ENCODE peak calls at places on chromosomes 1 and 21, in seven cellular contexts. One of them, this sample, is unnamed.

GRCh38 chr1:112904071-112904830 is 51.7 kb downstream of the SLC16A1 start:
- DNase-seq in T-helper 2 cell: peak
- DNase-seq in mucosa of gallbladder: no peak
- DNase-seq in AG08396: no peak
- DNase-seq in HAP-1: no peak
- DNase-seq in bronchial epithelial cell: peak
- DNase-seq in tibial artery: no peak
- DNase-seq in this sample: no peak

GRCh38 chr1:236035681-236036101 is 29.2 kb downstream of the NID1 start:
- DNase-seq in T-helper 2 cell: no peak
- DNase-seq in mucosa of gallbladder: no peak
- DNase-seq in AG08396: peak
- DNase-seq in HAP-1: no peak
- DNase-seq in bronchial epithelial cell: no peak
- DNase-seq in tibial artery: peak
- DNase-seq in this sample: no peak

GRCh38 chr1:85240174-85240601 is 19.3 kb downstream of the C1orf52 start:
- DNase-seq in T-helper 2 cell: peak
- DNase-seq in mucosa of gallbladder: no peak
- DNase-seq in AG08396: no peak
- DNase-seq in HAP-1: no peak
- DNase-seq in bronchial epithelial cell: peak
- DNase-seq in tibial artery: no peak
- DNase-seq in this sample: no peak

GRCh38 chr1:3775498-3776230 is 3.1 kb downstream of the SMIM1 start:
- DNase-seq in T-helper 2 cell: peak
- DNase-seq in mucosa of gallbladder: peak
- DNase-seq in AG08396: peak
- DNase-seq in HAP-1: peak
- DNase-seq in bronchial epithelial cell: peak
- DNase-seq in tibial artery: no peak
- DNase-seq in this sample: peak

GRCh38 chr1:160981584-160982411 is 27.2 kb upstream of the ITLN2 start:
- DNase-seq in T-helper 2 cell: peak
- DNase-seq in mucosa of gallbladder: no peak
- DNase-seq in AG08396: no peak
- DNase-seq in HAP-1: no peak
- DNase-seq in bronchial epithelial cell: no peak
- DNase-seq in tibial artery: no peak
- DNase-seq in this sample: no peak

GRCh38 chr21:41009398-41010177 is 158.4 kb upstream of the BACE2 start:
- DNase-seq in T-helper 2 cell: no peak
- DNase-seq in mucosa of gallbladder: no peak
- DNase-seq in AG08396: no peak
- DNase-seq in HAP-1: no peak
- DNase-seq in bronchial epithelial cell: no peak
- DNase-seq in tibial artery: no peak
- DNase-seq in this sample: no peak

GRCh38 chr1:199859525-199859924 is 168.0 kb upstream of the NR5A2 start:
- DNase-seq in T-helper 2 cell: no peak
- DNase-seq in mucosa of gallbladder: no peak
- DNase-seq in AG08396: no peak
- DNase-seq in HAP-1: no peak
- DNase-seq in bronchial epithelial cell: peak
- DNase-seq in tibial artery: no peak
- DNase-seq in this sample: no peak

GRCh38 chr1:1946540-1946939 is 27.5 kb upstream of the TMEM52 start:
- DNase-seq in T-helper 2 cell: no peak
- DNase-seq in mucosa of gallbladder: no peak
- DNase-seq in AG08396: no peak
- DNase-seq in HAP-1: no peak
- DNase-seq in bronchial epithelial cell: no peak
- DNase-seq in tibial artery: no peak
- DNase-seq in this sample: peak

GRCh38 chr1:18481190-18481920 is 625 bp downstream of the KLHDC7A start:
- DNase-seq in T-helper 2 cell: no peak
- DNase-seq in mucosa of gallbladder: no peak
- DNase-seq in AG08396: no peak
- DNase-seq in HAP-1: no peak
- DNase-seq in bronchial epithelial cell: no peak
- DNase-seq in tibial artery: no peak
- DNase-seq in this sample: no peak

GRCh38 chr21:40191196-40191595 is 324.0 kb downstream of the PCP4 start:
- DNase-seq in T-helper 2 cell: no peak
- DNase-seq in mucosa of gallbladder: no peak
- DNase-seq in AG08396: no peak
- DNase-seq in HAP-1: no peak
- DNase-seq in bronchial epithelial cell: no peak
- DNase-seq in tibial artery: no peak
- DNase-seq in this sample: no peak

GRCh38 chr1:241323510-241323909 is 33.5 kb downstream of the RGS7 start:
- DNase-seq in T-helper 2 cell: peak
- DNase-seq in mucosa of gallbladder: peak
- DNase-seq in AG08396: peak
- DNase-seq in HAP-1: no peak
- DNase-seq in bronchial epithelial cell: peak
- DNase-seq in tibial artery: no peak
- DNase-seq in this sample: no peak

GRCh38 chr1:116819081-116819480 is 64.9 kb downstream of the CD2 start:
- DNase-seq in T-helper 2 cell: no peak
- DNase-seq in mucosa of gallbladder: no peak
- DNase-seq in AG08396: no peak
- DNase-seq in HAP-1: no peak
- DNase-seq in bronchial epithelial cell: no peak
- DNase-seq in tibial artery: no peak
- DNase-seq in this sample: no peak

GRCh38 chr1:109610609-109611307 is 8.7 kb downstream of the GNAT2 start:
- DNase-seq in T-helper 2 cell: no peak
- DNase-seq in mucosa of gallbladder: no peak
- DNase-seq in AG08396: no peak
- DNase-seq in HAP-1: no peak
- DNase-seq in bronchial epithelial cell: no peak
- DNase-seq in tibial artery: no peak
- DNase-seq in this sample: no peak

GRCh38 chr1:204223129-204223860 is 9.5 kb upstream of the GOLT1A start:
- DNase-seq in T-helper 2 cell: no peak
- DNase-seq in mucosa of gallbladder: no peak
- DNase-seq in AG08396: no peak
- DNase-seq in HAP-1: no peak
- DNase-seq in bronchial epithelial cell: no peak
- DNase-seq in tibial artery: no peak
- DNase-seq in this sample: no peak

GRCh38 chr1:4053160-4053748 is 153.2 kb upstream of the C1orf174 start:
- DNase-seq in T-helper 2 cell: no peak
- DNase-seq in mucosa of gallbladder: no peak
- DNase-seq in AG08396: no peak
- DNase-seq in HAP-1: no peak
- DNase-seq in bronchial epithelial cell: no peak
- DNase-seq in tibial artery: no peak
- DNase-seq in this sample: no peak

GRCh38 chr1:182786223-182787001 is 3.2 kb upstream of the NPL start:
- DNase-seq in T-helper 2 cell: peak
- DNase-seq in mucosa of gallbladder: peak
- DNase-seq in AG08396: peak
- DNase-seq in HAP-1: peak
- DNase-seq in bronchial epithelial cell: peak
- DNase-seq in tibial artery: no peak
- DNase-seq in this sample: peak

GRCh38 chr21:46307625-46308024 is 16.0 kb downstream of the C21orf58 start:
- DNase-seq in T-helper 2 cell: no peak
- DNase-seq in mucosa of gallbladder: no peak
- DNase-seq in AG08396: peak
- DNase-seq in HAP-1: no peak
- DNase-seq in bronchial epithelial cell: peak
- DNase-seq in tibial artery: no peak
- DNase-seq in this sample: no peak